ENCODE peak calls at places on chromosome 12, in nine cellular contexts. W is brain microvascular endothelial cell, A is body of pancreas, D is H7, F is aorta, Q is pancreas, Y is dorsolateral prefrontal cortex, T is psoas muscle, E is heart right ventricle. X is an unnamed sample. For H3K27me3, the result is how much of the 10 kb centered on the place peaks cover.

GRCh38 chr12:25816637-25817036 is 141.8 kb upstream of the RASSF8 start:
- DNase-seq in W (no peak), A (no peak), D (no peak), F (no peak), Q (no peak), Y (no peak), T (no peak), E (no peak), X (no peak)

GRCh38 chr12:66111605-66112004 is 18.9 kb downstream of the LLPH start:
- DNase-seq in W (no peak), A (no peak), D (no peak), F (no peak), Q (no peak), Y (no peak), T (no peak), E (no peak), X (no peak)

GRCh38 chr12:18886962-18887361 is 149.0 kb downstream of the CAPZA3 start:
- DNase-seq in W (peak), A (no peak), D (no peak), F (no peak), Q (no peak), Y (no peak), T (no peak), E (no peak), X (no peak)

GRCh38 chr12:94304012-94304411 is 155.6 kb downstream of the PLXNC1 start:
- DNase-seq in W (no peak), A (no peak), D (peak), F (no peak), Q (no peak), Y (no peak), T (no peak), E (no peak), X (no peak)

GRCh38 chr12:42299392-42300308 is 26.2 kb downstream of the ZCRB1 start:
- DNase-seq in W (peak), A (no peak), D (no peak), F (no peak), Q (no peak), Y (peak), T (no peak), E (no peak), X (no peak)

GRCh38 chr12:104571328-104571727 is 114.6 kb downstream of the CHST11 start:
- DNase-seq in W (no peak), A (no peak), D (no peak), F (no peak), Q (no peak), Y (no peak), T (no peak), E (no peak), X (no peak)

GRCh38 chr12:62910549-62911169 is 24.3 kb downstream of the PPM1H start:
- DNase-seq in W (no peak), A (no peak), D (no peak), F (no peak), Q (no peak), Y (no peak), T (no peak), E (no peak), X (peak)

GRCh38 chr12:120944645-120945217 is 33.6 kb upstream of the HNF1A start:
- DNase-seq in W (peak), A (peak), D (peak), F (peak), Q (peak), Y (no peak), T (peak), E (peak), X (no peak)

GRCh38 chr12:64968989-64969819 is 144.8 kb downstream of the TBC1D30 start:
- DNase-seq in W (peak), A (no peak), D (no peak), F (no peak), Q (no peak), Y (no peak), T (no peak), E (no peak), X (no peak)

GRCh38 chr12:102298022-102298421 is 100.4 kb upstream of the PMCH start:
- DNase-seq in W (peak), A (no peak), D (no peak), F (no peak), Q (no peak), Y (no peak), T (no peak), E (no peak), X (no peak)

GRCh38 chr12:124440841-124441381 is 126.5 kb downstream of the NCOR2 start:
- DNase-seq in W (no peak), A (no peak), D (no peak), F (no peak), Q (no peak), Y (no peak), T (no peak), E (no peak), X (no peak)

GRCh38 chr12:2682301-2683282 is 112.2 kb upstream of the FKBP4 start:
- DNase-seq in W (peak), A (peak), D (peak), F (peak), Q (peak), Y (peak), T (no peak), E (no peak), X (no peak)

GRCh38 chr12:68981536-68981935 is 48.6 kb upstream of the CPM start:
- DNase-seq in W (peak), A (no peak), D (no peak), F (no peak), Q (no peak), Y (no peak), T (no peak), E (no peak), X (no peak)

GRCh38 chr12:94033112-94033511 is 115.3 kb upstream of the PLXNC1 start:
- DNase-seq in W (no peak), A (no peak), D (no peak), F (no peak), Q (no peak), Y (no peak), T (no peak), E (no peak), X (no peak)

GRCh38 chr12:52395761-52396434 is 10.2 kb downstream of the KRT82 start:
- DNase-seq in W (no peak), A (peak), D (peak), F (peak), Q (no peak), Y (no peak), T (peak), E (no peak), X (no peak)

GRCh38 chr12:50507930-50508329 is 3.1 kb downstream of the DIP2B start:
- DNase-seq in W (no peak), A (no peak), D (no peak), F (no peak), Q (no peak), Y (no peak), T (no peak), E (no peak), X (no peak)

GRCh38 chr12:50505386-50505827 is 622 bp downstream of the DIP2B start:
- DNase-seq in W (peak), A (no peak), D (no peak), F (no peak), Q (no peak), Y (no peak), T (no peak), E (peak), X (no peak)

GRCh38 chr12:50507474-50507838 is 2.7 kb downstream of the DIP2B start:
- DNase-seq in W (no peak), A (no peak), D (no peak), F (no peak), Q (no peak), Y (no peak), T (no peak), E (no peak), X (no peak)

GRCh38 chr12:50505945-50506344 is 1.2 kb downstream of the DIP2B start:
- DNase-seq in W (peak), A (peak), D (no peak), F (no peak), Q (no peak), Y (peak), T (no peak), E (no peak), X (no peak)

DNA sequence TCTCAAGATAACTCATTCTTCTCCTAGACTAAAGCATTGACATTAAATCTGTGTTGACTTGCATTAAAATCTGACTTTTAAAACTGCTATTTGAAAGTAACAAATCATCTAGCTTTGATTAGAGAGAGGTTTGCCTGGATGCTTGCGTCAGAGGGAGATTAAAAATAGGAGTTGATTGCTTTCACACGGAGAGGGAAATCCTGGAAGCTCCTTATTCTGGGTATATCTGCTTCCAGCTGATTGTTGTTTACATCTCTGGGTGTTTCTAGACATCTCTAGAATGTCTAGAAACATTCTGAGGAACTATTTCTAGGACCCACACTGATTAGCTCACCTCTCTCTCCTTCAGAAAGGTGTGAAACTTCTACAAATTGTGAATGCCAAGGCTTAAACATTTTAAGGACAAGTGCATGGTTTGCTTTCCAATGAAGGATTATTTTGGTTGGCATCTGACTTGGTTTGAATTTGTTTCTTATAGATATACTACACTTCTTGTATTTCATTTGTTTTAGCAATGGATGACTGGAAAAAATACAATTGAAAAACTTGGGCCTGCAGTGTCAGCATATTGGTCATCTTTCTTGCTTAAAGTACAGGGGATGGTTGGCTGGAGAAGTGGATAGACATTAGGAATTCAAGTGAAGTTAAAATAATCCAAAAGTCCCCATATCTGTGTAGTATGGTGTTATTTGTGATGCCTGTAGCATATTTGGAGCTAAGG is 2.1 kb downstream of the DIP2B start:
- DNase-seq in W (no peak), A (no peak), D (no peak), F (no peak), Q (no peak), Y (no peak), T (no peak), E (no peak), X (no peak)
- H3K4me3 ChIP-seq in W (no peak), A (no peak), D (no peak), F (no peak), Q (peak), Y (peak), T (peak), E (peak), X (peak)

GRCh38 chr12:111091036-111091435 is 170.7 kb upstream of the MYL2 start:
- DNase-seq in W (no peak), A (no peak), D (no peak), F (no peak), Q (no peak), Y (no peak), T (no peak), E (no peak), X (no peak)

GRCh38 chr12:111088409-111088808 is 168.0 kb upstream of the MYL2 start:
- DNase-seq in W (no peak), A (no peak), D (no peak), F (no peak), Q (no peak), Y (no peak), T (no peak), E (no peak), X (no peak)

GRCh38 chr12:111089616-111090015 is 169.2 kb upstream of the MYL2 start:
- DNase-seq in W (no peak), A (no peak), D (no peak), F (no peak), Q (no peak), Y (no peak), T (no peak), E (no peak), X (no peak)

GRCh38 chr12:111094157-111094772 is 173.9 kb upstream of the MYL2 start:
- DNase-seq in W (no peak), A (no peak), D (no peak), F (no peak), Q (no peak), Y (no peak), T (no peak), E (no peak), X (no peak)

GRCh38 chr12:111093428-111094142 is 173.2 kb upstream of the MYL2 start:
- DNase-seq in W (no peak), A (no peak), D (no peak), F (no peak), Q (no peak), Y (no peak), T (no peak), E (no peak), X (no peak)
- H3K27me3 ChIP-seq in W (under half), A (under half), D (under half), F (under half), Q (under half), Y (under half), T (under half), E (under half), X (under half)

GRCh38 chr12:85833558-85833957 is 2.7 kb downstream of the RASSF9 start:
- DNase-seq in W (no peak), A (no peak), D (no peak), F (no peak), Q (no peak), Y (no peak), T (no peak), E (no peak), X (no peak)
- H3K4me3 ChIP-seq in W (no peak), A (no peak), D (no peak), F (no peak), Q (peak), Y (no peak), T (peak), E (peak), X (no peak)

GRCh38 chr12:117100851-117101673 is 1.8 kb upstream of the TESC start:
- DNase-seq in W (no peak), A (peak), D (peak), F (peak), Q (no peak), Y (no peak), T (no peak), E (no peak), X (no peak)
- H3K27me3 ChIP-seq in W (half or more), A (under half), D (under half), F (under half), Q (under half), Y (under half), T (half or more), E (under half), X (under half)

GRCh38 chr12:9831720-9832119 is 4.4 kb downstream of the KLRF1 start:
- DNase-seq in W (no peak), A (no peak), D (no peak), F (no peak), Q (no peak), Y (no peak), T (no peak), E (no peak), X (no peak)

GRCh38 chr12:9829990-9830389 is 2.7 kb downstream of the KLRF1 start:
- DNase-seq in W (no peak), A (no peak), D (no peak), F (no peak), Q (no peak), Y (no peak), T (no peak), E (no peak), X (no peak)

GRCh38 chr12:9829483-9829882 is 2.2 kb downstream of the KLRF1 start:
- DNase-seq in W (no peak), A (no peak), D (no peak), F (no peak), Q (no peak), Y (no peak), T (no peak), E (no peak), X (no peak)

DNA sequence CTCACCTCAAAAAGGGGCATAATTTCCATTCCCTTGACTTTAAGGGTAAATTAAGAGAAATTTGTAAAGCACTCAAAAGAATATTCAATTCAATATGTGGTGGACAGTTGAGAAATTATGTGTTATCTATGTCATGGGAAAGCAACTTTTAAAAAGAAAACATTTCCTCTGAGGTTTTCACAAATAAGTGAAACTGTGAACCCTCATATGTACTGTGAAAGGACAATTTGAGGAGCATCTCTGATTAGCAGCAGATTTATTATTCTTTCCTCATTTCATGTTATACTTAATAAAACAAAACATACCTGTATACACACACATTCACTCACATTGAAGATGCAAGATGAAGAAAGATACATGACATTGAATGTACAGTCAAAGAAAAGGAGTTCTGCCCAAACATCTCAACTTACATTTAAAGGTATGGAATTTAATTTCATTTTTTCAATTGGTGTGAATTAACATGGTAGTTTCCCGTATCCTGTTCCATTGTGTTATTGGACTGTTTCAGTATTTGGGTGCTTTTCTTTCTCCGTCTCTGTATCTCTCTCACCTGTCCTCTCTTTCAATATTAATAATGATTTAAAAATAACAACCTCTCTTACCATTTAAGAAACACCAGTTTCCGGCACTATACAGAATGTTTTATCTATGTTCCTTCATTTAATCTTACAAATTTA is at the start of gene KLRF1:
- DNase-seq in W (no peak), A (no peak), D (no peak), F (no peak), Q (no peak), Y (no peak), T (no peak), E (no peak), X (no peak)
- H3K4me3 ChIP-seq in W (no peak), A (no peak), D (no peak), F (no peak), Q (no peak), Y (no peak), T (no peak), E (no peak), X (no peak)

GRCh38 chr12:13277278-13277677 is 80.8 kb downstream of the EMP1 start:
- DNase-seq in W (no peak), A (no peak), D (no peak), F (no peak), Q (no peak), Y (no peak), T (no peak), E (no peak), X (no peak)
- H3K27me3 ChIP-seq in W (under half), A (under half), D (under half), F (under half), Q (under half), Y (under half), T (under half), E (under half), X (under half)